ENCODE peak calls at places on chromosomes 13 and 19, in eight cellular contexts. One of them, this sample, is unnamed.

GRCh38 chr13:22828081-22828480 is 352.7 kb upstream of the SGCG start:
- DNase-seq in NCI-H82: no peak
- DNase-seq in T-helper 17 cell: no peak
- DNase-seq in anterior cingulate cortex: no peak
- DNase-seq in keratinocyte: no peak
- DNase-seq in choroid plexus epithelial cell: no peak
- DNase-seq in neuronal stem cell: no peak
- DNase-seq in transverse colon: no peak
- DNase-seq in this sample: no peak

GRCh38 chr19:13160557-13160956 is 10.3 kb downstream of the IER2 start:
- DNase-seq in T-helper 17 cell: no peak
- DNase-seq in neuronal stem cell: no peak
- DNase-seq in NCI-H82: no peak
- DNase-seq in transverse colon: no peak
- DNase-seq in keratinocyte: no peak
- DNase-seq in choroid plexus epithelial cell: no peak
- DNase-seq in anterior cingulate cortex: no peak
- DNase-seq in this sample: no peak

GRCh38 chr19:4556574-4557185 is 2.8 kb downstream of the SEMA6B start:
- DNase-seq in neuronal stem cell: no peak
- DNase-seq in NCI-H82: peak
- DNase-seq in T-helper 17 cell: no peak
- DNase-seq in choroid plexus epithelial cell: no peak
- DNase-seq in transverse colon: peak
- DNase-seq in keratinocyte: no peak
- DNase-seq in anterior cingulate cortex: no peak
- DNase-seq in this sample: no peak

GRCh38 chr13:26482451-26483197 is 74.9 kb upstream of the WASF3 start:
- DNase-seq in keratinocyte: no peak
- DNase-seq in transverse colon: peak
- DNase-seq in T-helper 17 cell: no peak
- DNase-seq in choroid plexus epithelial cell: peak
- DNase-seq in neuronal stem cell: peak
- DNase-seq in anterior cingulate cortex: peak
- DNase-seq in NCI-H82: peak
- DNase-seq in this sample: peak

GRCh38 chr19:53365899-53366493 is 491 bp downstream of the ZNF525 start:
- DNase-seq in transverse colon: peak
- DNase-seq in choroid plexus epithelial cell: no peak
- DNase-seq in T-helper 17 cell: peak
- DNase-seq in keratinocyte: no peak
- DNase-seq in NCI-H82: peak
- DNase-seq in neuronal stem cell: no peak
- DNase-seq in anterior cingulate cortex: no peak
- DNase-seq in this sample: no peak

GRCh38 chr13:50484472-50485113 is 358.9 kb downstream of the DLEU7 start:
- DNase-seq in NCI-H82: no peak
- DNase-seq in T-helper 17 cell: no peak
- DNase-seq in anterior cingulate cortex: no peak
- DNase-seq in neuronal stem cell: no peak
- DNase-seq in transverse colon: no peak
- DNase-seq in keratinocyte: no peak
- DNase-seq in choroid plexus epithelial cell: no peak
- DNase-seq in this sample: no peak

GRCh38 chr13:23050126-23050525 is 130.7 kb upstream of the SGCG start:
- DNase-seq in neuronal stem cell: no peak
- DNase-seq in NCI-H82: no peak
- DNase-seq in T-helper 17 cell: no peak
- DNase-seq in keratinocyte: no peak
- DNase-seq in choroid plexus epithelial cell: no peak
- DNase-seq in transverse colon: no peak
- DNase-seq in anterior cingulate cortex: no peak
- DNase-seq in this sample: no peak

GRCh38 chr13:51234676-51235075 is 12.5 kb downstream of the FAM124A start:
- DNase-seq in choroid plexus epithelial cell: no peak
- DNase-seq in keratinocyte: no peak
- DNase-seq in transverse colon: no peak
- DNase-seq in anterior cingulate cortex: no peak
- DNase-seq in neuronal stem cell: no peak
- DNase-seq in NCI-H82: no peak
- DNase-seq in T-helper 17 cell: no peak
- DNase-seq in this sample: no peak

GRCh38 chr13:43126420-43126819 is 103.0 kb downstream of the DNAJC15 start:
- DNase-seq in anterior cingulate cortex: no peak
- DNase-seq in transverse colon: no peak
- DNase-seq in NCI-H82: no peak
- DNase-seq in T-helper 17 cell: no peak
- DNase-seq in keratinocyte: no peak
- DNase-seq in neuronal stem cell: no peak
- DNase-seq in choroid plexus epithelial cell: no peak
- DNase-seq in this sample: no peak

GRCh38 chr13:46181799-46182490 is at the start of gene LCP1:
- DNase-seq in anterior cingulate cortex: no peak
- DNase-seq in T-helper 17 cell: peak
- DNase-seq in transverse colon: peak
- DNase-seq in neuronal stem cell: no peak
- DNase-seq in choroid plexus epithelial cell: no peak
- DNase-seq in NCI-H82: no peak
- DNase-seq in keratinocyte: no peak
- DNase-seq in this sample: no peak

GRCh38 chr13:25171170-25171516 is 945 bp downstream of the AMER2 start:
- DNase-seq in keratinocyte: no peak
- DNase-seq in choroid plexus epithelial cell: no peak
- DNase-seq in transverse colon: no peak
- DNase-seq in neuronal stem cell: no peak
- DNase-seq in T-helper 17 cell: no peak
- DNase-seq in anterior cingulate cortex: no peak
- DNase-seq in NCI-H82: no peak
- DNase-seq in this sample: no peak

GRCh38 chr13:69292789-69293425 is 814.7 kb upstream of the ATXN8OS start:
- DNase-seq in T-helper 17 cell: no peak
- DNase-seq in anterior cingulate cortex: no peak
- DNase-seq in choroid plexus epithelial cell: no peak
- DNase-seq in transverse colon: no peak
- DNase-seq in keratinocyte: no peak
- DNase-seq in neuronal stem cell: no peak
- DNase-seq in NCI-H82: no peak
- DNase-seq in this sample: no peak

GRCh38 chr19:46904114-46905060 is 43.6 kb downstream of the ARHGAP35 start:
- DNase-seq in T-helper 17 cell: no peak
- DNase-seq in NCI-H82: no peak
- DNase-seq in anterior cingulate cortex: no peak
- DNase-seq in transverse colon: no peak
- DNase-seq in neuronal stem cell: no peak
- DNase-seq in choroid plexus epithelial cell: peak
- DNase-seq in keratinocyte: no peak
- DNase-seq in this sample: no peak

GRCh38 chr19:56712609-56713008 is 41.1 kb upstream of the ZNF835 start:
- DNase-seq in NCI-H82: no peak
- DNase-seq in anterior cingulate cortex: peak
- DNase-seq in choroid plexus epithelial cell: no peak
- DNase-seq in T-helper 17 cell: no peak
- DNase-seq in neuronal stem cell: peak
- DNase-seq in transverse colon: no peak
- DNase-seq in keratinocyte: no peak
- DNase-seq in this sample: no peak

GRCh38 chr19:56654151-56654550 is 11.2 kb downstream of the SMIM17 start:
- DNase-seq in keratinocyte: no peak
- DNase-seq in anterior cingulate cortex: no peak
- DNase-seq in NCI-H82: no peak
- DNase-seq in transverse colon: no peak
- DNase-seq in T-helper 17 cell: no peak
- DNase-seq in choroid plexus epithelial cell: no peak
- DNase-seq in neuronal stem cell: no peak
- DNase-seq in this sample: no peak

GRCh38 chr19:47315125-47315821 is 5.6 kb downstream of the C5AR1 start:
- DNase-seq in transverse colon: peak
- DNase-seq in T-helper 17 cell: no peak
- DNase-seq in choroid plexus epithelial cell: peak
- DNase-seq in anterior cingulate cortex: peak
- DNase-seq in NCI-H82: peak
- DNase-seq in neuronal stem cell: no peak
- DNase-seq in keratinocyte: peak
- DNase-seq in this sample: peak

GRCh38 chr19:4575267-4575793 is 15.8 kb upstream of the SEMA6B start:
- DNase-seq in choroid plexus epithelial cell: peak
- DNase-seq in anterior cingulate cortex: no peak
- DNase-seq in transverse colon: no peak
- DNase-seq in T-helper 17 cell: no peak
- DNase-seq in keratinocyte: peak
- DNase-seq in NCI-H82: peak
- DNase-seq in neuronal stem cell: no peak
- DNase-seq in this sample: peak

GRCh38 chr19:53730391-53730790 is 93.7 kb downstream of the NLRP12 start:
- DNase-seq in NCI-H82: no peak
- DNase-seq in transverse colon: no peak
- DNase-seq in neuronal stem cell: no peak
- DNase-seq in T-helper 17 cell: no peak
- DNase-seq in anterior cingulate cortex: no peak
- DNase-seq in choroid plexus epithelial cell: no peak
- DNase-seq in keratinocyte: no peak
- DNase-seq in this sample: no peak

GRCh38 chr13:26011996-26012688 is 39.7 kb downstream of the SHISA2 start:
- DNase-seq in anterior cingulate cortex: no peak
- DNase-seq in NCI-H82: no peak
- DNase-seq in transverse colon: no peak
- DNase-seq in neuronal stem cell: no peak
- DNase-seq in T-helper 17 cell: no peak
- DNase-seq in keratinocyte: no peak
- DNase-seq in choroid plexus epithelial cell: peak
- DNase-seq in this sample: no peak

GRCh38 chr13:113586661-113587479 is 2.3 kb downstream of the TFDP1 start:
- DNase-seq in transverse colon: peak
- DNase-seq in choroid plexus epithelial cell: no peak
- DNase-seq in neuronal stem cell: no peak
- DNase-seq in anterior cingulate cortex: no peak
- DNase-seq in T-helper 17 cell: no peak
- DNase-seq in NCI-H82: no peak
- DNase-seq in keratinocyte: no peak
- DNase-seq in this sample: no peak

GRCh38 chr19:32363175-32363574 is 17.8 kb downstream of the ZNF507 start:
- DNase-seq in NCI-H82: no peak
- DNase-seq in transverse colon: no peak
- DNase-seq in neuronal stem cell: no peak
- DNase-seq in anterior cingulate cortex: no peak
- DNase-seq in choroid plexus epithelial cell: peak
- DNase-seq in T-helper 17 cell: no peak
- DNase-seq in keratinocyte: no peak
- DNase-seq in this sample: no peak

GRCh38 chr13:109744512-109745051 is 41.8 kb downstream of the IRS2 start:
- DNase-seq in keratinocyte: no peak
- DNase-seq in choroid plexus epithelial cell: peak
- DNase-seq in T-helper 17 cell: no peak
- DNase-seq in anterior cingulate cortex: no peak
- DNase-seq in transverse colon: peak
- DNase-seq in neuronal stem cell: no peak
- DNase-seq in NCI-H82: no peak
- DNase-seq in this sample: no peak

GRCh38 chr13:74134777-74135305 is 637 bp upstream of the KLF12 start:
- DNase-seq in transverse colon: peak
- DNase-seq in neuronal stem cell: no peak
- DNase-seq in NCI-H82: peak
- DNase-seq in choroid plexus epithelial cell: no peak
- DNase-seq in T-helper 17 cell: peak
- DNase-seq in anterior cingulate cortex: no peak
- DNase-seq in keratinocyte: no peak
- DNase-seq in this sample: peak

GRCh38 chr19:45772912-45773311 is 3.9 kb upstream of the SIX5 start:
- DNase-seq in choroid plexus epithelial cell: no peak
- DNase-seq in anterior cingulate cortex: no peak
- DNase-seq in transverse colon: no peak
- DNase-seq in keratinocyte: no peak
- DNase-seq in T-helper 17 cell: no peak
- DNase-seq in neuronal stem cell: no peak
- DNase-seq in NCI-H82: no peak
- DNase-seq in this sample: no peak

GRCh38 chr19:4528843-4529242 is 6.2 kb downstream of the PLIN5 start:
- DNase-seq in T-helper 17 cell: no peak
- DNase-seq in anterior cingulate cortex: no peak
- DNase-seq in neuronal stem cell: no peak
- DNase-seq in keratinocyte: no peak
- DNase-seq in NCI-H82: no peak
- DNase-seq in transverse colon: no peak
- DNase-seq in choroid plexus epithelial cell: no peak
- DNase-seq in this sample: no peak

GRCh38 chr19:39765091-39766076 is 13.3 kb upstream of the LEUTX start:
- DNase-seq in neuronal stem cell: peak
- DNase-seq in transverse colon: peak
- DNase-seq in NCI-H82: peak
- DNase-seq in T-helper 17 cell: peak
- DNase-seq in anterior cingulate cortex: no peak
- DNase-seq in keratinocyte: peak
- DNase-seq in choroid plexus epithelial cell: peak
- DNase-seq in this sample: no peak

GRCh38 chr19:6378036-6378435 is 2.3 kb upstream of the PSPN start:
- DNase-seq in anterior cingulate cortex: no peak
- DNase-seq in transverse colon: no peak
- DNase-seq in NCI-H82: no peak
- DNase-seq in T-helper 17 cell: no peak
- DNase-seq in choroid plexus epithelial cell: peak
- DNase-seq in neuronal stem cell: no peak
- DNase-seq in keratinocyte: no peak
- DNase-seq in this sample: no peak

GRCh38 chr13:112826565-112826964 is 136.7 kb downstream of the ATP11A start:
- DNase-seq in T-helper 17 cell: no peak
- DNase-seq in NCI-H82: no peak
- DNase-seq in choroid plexus epithelial cell: no peak
- DNase-seq in anterior cingulate cortex: no peak
- DNase-seq in transverse colon: no peak
- DNase-seq in neuronal stem cell: no peak
- DNase-seq in keratinocyte: no peak
- DNase-seq in this sample: no peak

GRCh38 chr19:30481823-30482222 is 109.6 kb downstream of the ZNF536 start:
- DNase-seq in T-helper 17 cell: no peak
- DNase-seq in keratinocyte: no peak
- DNase-seq in neuronal stem cell: no peak
- DNase-seq in transverse colon: no peak
- DNase-seq in choroid plexus epithelial cell: no peak
- DNase-seq in anterior cingulate cortex: no peak
- DNase-seq in NCI-H82: no peak
- DNase-seq in this sample: no peak

GRCh38 chr19:11381535-11382369 is 2.4 kb downstream of the EPOR start:
- DNase-seq in T-helper 17 cell: peak
- DNase-seq in NCI-H82: peak
- DNase-seq in anterior cingulate cortex: peak
- DNase-seq in neuronal stem cell: peak
- DNase-seq in keratinocyte: peak
- DNase-seq in transverse colon: peak
- DNase-seq in choroid plexus epithelial cell: peak
- DNase-seq in this sample: peak

GRCh38 chr19:49848938-49849337 is 2.0 kb upstream of the PTOV1 start:
- DNase-seq in choroid plexus epithelial cell: no peak
- DNase-seq in neuronal stem cell: no peak
- DNase-seq in keratinocyte: no peak
- DNase-seq in NCI-H82: no peak
- DNase-seq in anterior cingulate cortex: no peak
- DNase-seq in transverse colon: no peak
- DNase-seq in T-helper 17 cell: no peak
- DNase-seq in this sample: no peak

GRCh38 chr19:1568320-1569019 is at the start of gene MEX3D:
- DNase-seq in neuronal stem cell: peak
- DNase-seq in T-helper 17 cell: peak
- DNase-seq in transverse colon: peak
- DNase-seq in choroid plexus epithelial cell: peak
- DNase-seq in anterior cingulate cortex: no peak
- DNase-seq in keratinocyte: no peak
- DNase-seq in NCI-H82: peak
- DNase-seq in this sample: peak

GRCh38 chr13:113611996-113612395 is 27.4 kb downstream of the TFDP1 start:
- DNase-seq in T-helper 17 cell: no peak
- DNase-seq in transverse colon: no peak
- DNase-seq in choroid plexus epithelial cell: no peak
- DNase-seq in keratinocyte: no peak
- DNase-seq in anterior cingulate cortex: no peak
- DNase-seq in NCI-H82: no peak
- DNase-seq in neuronal stem cell: no peak
- DNase-seq in this sample: no peak

GRCh38 chr13:43405457-43405856 is 381.3 kb downstream of the ENOX1 start:
- DNase-seq in T-helper 17 cell: no peak
- DNase-seq in transverse colon: no peak
- DNase-seq in neuronal stem cell: no peak
- DNase-seq in keratinocyte: peak
- DNase-seq in NCI-H82: peak
- DNase-seq in choroid plexus epithelial cell: peak
- DNase-seq in anterior cingulate cortex: no peak
- DNase-seq in this sample: no peak

This sample was measured in aorta.